ENCODE peak calls at places on chromosomes 4 and X, in six cellular contexts. One of them, this sample, is unnamed.

GRCh38 chr4:108270466-108271450 is 102.0 kb upstream of the LEF1 start:
- DNase-seq in GM23338: no peak
- DNase-seq in endothelial cell: no peak
- DNase-seq in brain microvascular endothelial cell: peak
- DNase-seq in H9: no peak
- DNase-seq in CD4-positive, alpha-beta T cell: no peak
- DNase-seq in this sample: peak

GRCh38 chr4:24471623-24472510 is 112.5 kb downstream of the DHX15 start:
- DNase-seq in GM23338: peak
- DNase-seq in endothelial cell: peak
- DNase-seq in brain microvascular endothelial cell: no peak
- DNase-seq in H9: peak
- DNase-seq in CD4-positive, alpha-beta T cell: peak
- DNase-seq in this sample: no peak

GRCh38 chr4:173424899-173425805 is 26.2 kb upstream of the SCRG1 start:
- DNase-seq in GM23338: no peak
- DNase-seq in endothelial cell: no peak
- DNase-seq in brain microvascular endothelial cell: peak
- DNase-seq in H9: no peak
- DNase-seq in CD4-positive, alpha-beta T cell: no peak
- DNase-seq in this sample: no peak

GRCh38 chr4:38905657-38906398 is 38.2 kb downstream of the FAM114A1 start:
- DNase-seq in GM23338: no peak
- DNase-seq in endothelial cell: no peak
- DNase-seq in brain microvascular endothelial cell: no peak
- DNase-seq in H9: no peak
- DNase-seq in CD4-positive, alpha-beta T cell: no peak
- DNase-seq in this sample: no peak

GRCh38 chrX:63922221-63922620 is 137.2 kb upstream of the ARHGEF9 start:
- DNase-seq in GM23338: no peak
- DNase-seq in endothelial cell: no peak
- DNase-seq in brain microvascular endothelial cell: peak
- DNase-seq in H9: no peak
- DNase-seq in CD4-positive, alpha-beta T cell: no peak
- DNase-seq in this sample: no peak

GRCh38 chr4:40887690-40888089 is 137.9 kb downstream of the NSUN7 start:
- DNase-seq in GM23338: no peak
- DNase-seq in endothelial cell: no peak
- DNase-seq in brain microvascular endothelial cell: peak
- DNase-seq in H9: no peak
- DNase-seq in CD4-positive, alpha-beta T cell: no peak
- DNase-seq in this sample: peak

GRCh38 chr4:63348735-63349673 is 1060.2 kb downstream of the TECRL start:
- DNase-seq in GM23338: no peak
- DNase-seq in endothelial cell: no peak
- DNase-seq in brain microvascular endothelial cell: no peak
- DNase-seq in H9: no peak
- DNase-seq in CD4-positive, alpha-beta T cell: no peak
- DNase-seq in this sample: no peak

GRCh38 chr4:153419673-153420278 is 46.4 kb upstream of the TMEM131L start:
- DNase-seq in GM23338: no peak
- DNase-seq in endothelial cell: no peak
- DNase-seq in brain microvascular endothelial cell: no peak
- DNase-seq in H9: no peak
- DNase-seq in CD4-positive, alpha-beta T cell: no peak
- DNase-seq in this sample: no peak

GRCh38 chrX:154020500-154021115 is 906 bp upstream of the IRAK1 start:
- DNase-seq in GM23338: no peak
- DNase-seq in endothelial cell: no peak
- DNase-seq in brain microvascular endothelial cell: no peak
- DNase-seq in H9: no peak
- DNase-seq in CD4-positive, alpha-beta T cell: no peak
- DNase-seq in this sample: no peak

GRCh38 chr4:8644461-8644891 is 51.9 kb downstream of the CPZ start:
- DNase-seq in GM23338: no peak
- DNase-seq in endothelial cell: no peak
- DNase-seq in brain microvascular endothelial cell: no peak
- DNase-seq in H9: peak
- DNase-seq in CD4-positive, alpha-beta T cell: no peak
- DNase-seq in this sample: no peak

GRCh38 chrX:53435997-53436396 is 1.8 kb upstream of the HSD17B10 start:
- DNase-seq in GM23338: peak
- DNase-seq in endothelial cell: peak
- DNase-seq in brain microvascular endothelial cell: peak
- DNase-seq in H9: peak
- DNase-seq in CD4-positive, alpha-beta T cell: peak
- DNase-seq in this sample: peak

GRCh38 chr4:147518846-147519767 is 38.2 kb downstream of the EDNRA start:
- DNase-seq in GM23338: peak
- DNase-seq in endothelial cell: peak
- DNase-seq in brain microvascular endothelial cell: peak
- DNase-seq in H9: peak
- DNase-seq in CD4-positive, alpha-beta T cell: peak
- DNase-seq in this sample: peak

GRCh38 chr4:59161249-59161648 is 2038.9 kb upstream of the ADGRL3 start:
- DNase-seq in GM23338: peak
- DNase-seq in endothelial cell: no peak
- DNase-seq in brain microvascular endothelial cell: no peak
- DNase-seq in H9: no peak
- DNase-seq in CD4-positive, alpha-beta T cell: no peak
- DNase-seq in this sample: no peak
- TF ChIP-seq CTCF in GM23338: no peak
- TF ChIP-seq CTCF in endothelial cell: no peak
- TF ChIP-seq CTCF in brain microvascular endothelial cell: no peak
- TF ChIP-seq CTCF in H9: peak
- TF ChIP-seq CTCF in CD4-positive, alpha-beta T cell: no peak
- TF ChIP-seq CTCF in this sample: no peak

DNA sequence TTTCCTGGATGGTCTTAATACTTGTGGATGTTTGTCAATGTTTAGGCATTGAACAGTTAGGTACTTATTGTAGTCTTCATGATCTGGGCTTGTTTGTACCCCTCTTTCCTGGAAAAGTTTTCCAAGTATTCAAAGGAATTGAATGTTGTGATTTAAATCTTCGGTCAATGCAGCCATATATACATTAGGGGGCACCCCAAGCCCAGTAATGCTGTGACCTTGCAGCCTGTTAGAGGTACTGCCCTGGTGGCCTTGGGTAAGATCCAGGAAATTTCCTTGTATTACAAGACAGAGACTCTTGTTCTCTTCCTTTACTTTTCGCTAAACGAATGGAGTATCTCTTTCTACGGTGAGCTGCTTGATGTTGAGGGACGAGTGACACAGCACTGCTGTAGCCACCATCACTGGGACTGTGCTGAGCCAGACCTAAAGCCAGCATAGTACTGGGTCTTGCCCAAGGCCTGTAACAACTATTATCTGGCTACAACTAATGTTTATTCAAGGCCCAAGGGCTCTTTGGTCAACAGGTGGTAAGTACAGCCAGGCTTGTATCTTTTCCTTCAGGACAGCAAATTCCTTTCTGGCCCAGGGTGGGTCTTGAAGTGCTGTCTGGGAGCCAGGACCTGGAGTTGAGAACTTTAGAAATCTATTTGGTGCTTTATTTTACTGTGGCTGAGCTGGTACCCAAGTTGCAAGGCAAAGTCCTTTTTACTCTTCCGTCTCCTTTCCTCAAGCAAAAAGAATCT is 118.3 kb upstream of the ATOH1 start:
- DNase-seq in GM23338: peak
- DNase-seq in endothelial cell: peak
- DNase-seq in brain microvascular endothelial cell: no peak
- DNase-seq in H9: peak
- DNase-seq in CD4-positive, alpha-beta T cell: no peak
- DNase-seq in this sample: no peak
- TF ChIP-seq CTCF in GM23338: peak
- TF ChIP-seq CTCF in endothelial cell: peak
- TF ChIP-seq CTCF in brain microvascular endothelial cell: peak
- TF ChIP-seq CTCF in H9: peak
- TF ChIP-seq CTCF in CD4-positive, alpha-beta T cell: no peak
- TF ChIP-seq CTCF in this sample: no peak

GRCh38 chrX:23782863-23783568 is at the start of gene SAT1:
- DNase-seq in GM23338: peak
- DNase-seq in endothelial cell: peak
- DNase-seq in brain microvascular endothelial cell: peak
- DNase-seq in H9: peak
- DNase-seq in CD4-positive, alpha-beta T cell: peak
- DNase-seq in this sample: peak

GRCh38 chrX:23782455-23782854 is 518 bp upstream of the SAT1 start:
- DNase-seq in GM23338: no peak
- DNase-seq in endothelial cell: no peak
- DNase-seq in brain microvascular endothelial cell: no peak
- DNase-seq in H9: no peak
- DNase-seq in CD4-positive, alpha-beta T cell: no peak
- DNase-seq in this sample: no peak

GRCh38 chrX:23776363-23776762 is 6.6 kb upstream of the SAT1 start:
- DNase-seq in GM23338: no peak
- DNase-seq in endothelial cell: no peak
- DNase-seq in brain microvascular endothelial cell: no peak
- DNase-seq in H9: no peak
- DNase-seq in CD4-positive, alpha-beta T cell: no peak
- DNase-seq in this sample: no peak

GRCh38 chrX:23783569-23784486 is 855 bp downstream of the SAT1 start:
- DNase-seq in GM23338: no peak
- DNase-seq in endothelial cell: no peak
- DNase-seq in brain microvascular endothelial cell: no peak
- DNase-seq in H9: no peak
- DNase-seq in CD4-positive, alpha-beta T cell: no peak
- DNase-seq in this sample: no peak

DNA sequence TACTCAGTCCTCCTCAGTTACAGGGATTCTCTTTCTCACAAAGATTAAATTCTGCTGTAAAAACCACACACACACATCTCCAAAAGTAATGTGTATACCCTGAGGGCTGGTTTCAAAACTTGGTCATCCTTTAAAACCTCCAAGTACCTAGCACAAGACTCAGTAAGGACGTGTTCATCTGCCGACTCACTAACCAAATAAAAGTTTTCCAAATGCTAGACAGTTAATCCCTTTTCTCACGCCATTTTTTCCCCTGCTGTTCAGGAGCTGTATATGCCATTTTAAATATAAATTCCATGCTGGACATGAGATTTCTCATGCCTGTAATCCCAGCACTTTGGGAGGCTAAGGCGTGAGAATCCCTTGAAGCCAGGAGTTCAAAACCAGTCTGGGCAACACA is 3.9 kb upstream of the SAT1 start:
- DNase-seq in GM23338: no peak
- DNase-seq in endothelial cell: no peak
- DNase-seq in brain microvascular endothelial cell: peak
- DNase-seq in H9: no peak
- DNase-seq in CD4-positive, alpha-beta T cell: no peak
- DNase-seq in this sample: no peak
- TF ChIP-seq CTCF in GM23338: no peak
- TF ChIP-seq CTCF in endothelial cell: no peak
- TF ChIP-seq CTCF in brain microvascular endothelial cell: peak
- TF ChIP-seq CTCF in H9: no peak
- TF ChIP-seq CTCF in CD4-positive, alpha-beta T cell: no peak
- TF ChIP-seq CTCF in this sample: peak

DNA sequence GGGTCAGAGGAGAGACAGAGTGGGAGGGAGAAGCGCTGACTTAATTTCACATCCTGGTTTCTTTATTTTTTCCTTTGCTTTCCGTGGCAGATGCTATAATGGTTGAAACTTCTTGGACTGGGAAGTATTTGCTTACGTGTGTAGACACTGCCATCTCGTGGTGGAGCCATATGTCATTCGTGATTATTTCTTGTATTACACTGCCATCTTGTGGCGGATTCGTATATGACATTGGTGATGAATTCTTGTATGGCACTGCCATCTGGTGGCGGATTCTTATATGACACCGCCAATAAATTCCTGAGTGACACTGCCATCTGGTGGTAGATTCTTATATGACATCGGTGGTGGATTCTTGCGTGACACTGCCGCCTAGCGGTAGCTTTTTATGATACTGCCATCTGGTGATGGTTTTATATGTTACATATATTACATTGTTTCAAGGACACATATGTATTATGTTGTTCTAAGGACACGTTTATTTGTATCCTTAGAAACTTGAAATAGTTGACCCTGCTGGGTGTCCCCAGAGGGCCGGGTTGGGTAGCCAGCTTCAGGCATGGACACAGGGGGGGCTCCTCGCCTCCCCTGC is 37.3 kb upstream of the CLCN4 start:
- DNase-seq in GM23338: peak
- DNase-seq in endothelial cell: peak
- DNase-seq in brain microvascular endothelial cell: peak
- DNase-seq in H9: peak
- DNase-seq in CD4-positive, alpha-beta T cell: peak
- DNase-seq in this sample: peak
- TF ChIP-seq CTCF in GM23338: peak
- TF ChIP-seq CTCF in endothelial cell: peak
- TF ChIP-seq CTCF in brain microvascular endothelial cell: peak
- TF ChIP-seq CTCF in H9: peak
- TF ChIP-seq CTCF in CD4-positive, alpha-beta T cell: peak
- TF ChIP-seq CTCF in this sample: peak

GRCh38 chr4:154622598-154622997 is 10.1 kb upstream of the FGG start:
- DNase-seq in GM23338: peak
- DNase-seq in endothelial cell: peak
- DNase-seq in brain microvascular endothelial cell: peak
- DNase-seq in H9: no peak
- DNase-seq in CD4-positive, alpha-beta T cell: no peak
- DNase-seq in this sample: no peak
- TF ChIP-seq CTCF in GM23338: peak
- TF ChIP-seq CTCF in endothelial cell: peak
- TF ChIP-seq CTCF in brain microvascular endothelial cell: peak
- TF ChIP-seq CTCF in H9: peak
- TF ChIP-seq CTCF in CD4-positive, alpha-beta T cell: peak
- TF ChIP-seq CTCF in this sample: peak

This sample was measured in AG09319.